ENCODE peak calls at places on chromosomes 5 and 9, in eight cellular contexts. B is CD4-positive, CD25-positive, alpha-beta regulatory T cell; W is testis; N is astrocyte of the spinal cord; K is cardiac muscle cell; I is tibial nerve; Y is neural progenitor cell; F is lower lobe of right lung. A is an unnamed sample.

GRCh38 chr9:133509179-133510083 is 15.3 kb downstream of the MYMK start:
- DNase-seq in I (no peak), B (peak), W (no peak), N (no peak), Y (peak), F (no peak), K (peak), A (no peak)

GRCh38 chr9:38380872-38381534 is 11.5 kb upstream of the ALDH1B1 start:
- DNase-seq in W (peak), Y (peak), I (no peak), K (no peak), F (no peak), N (no peak), B (no peak), A (peak)

GRCh38 chr5:32276173-32276853 is 36.4 kb downstream of the MTMR12 start:
- DNase-seq in I (no peak), W (no peak), K (peak), N (peak), Y (no peak), B (peak), F (no peak), A (no peak)

GRCh38 chr5:161064800-161065199 is 212.8 kb upstream of the ATP10B start:
- DNase-seq in K (no peak), F (no peak), Y (no peak), I (no peak), B (no peak), N (no peak), W (no peak), A (no peak)

GRCh38 chr9:106146066-106146840 is 451.9 kb downstream of the TMEM38B start:
- DNase-seq in W (no peak), K (no peak), Y (no peak), F (no peak), I (no peak), N (no peak), B (no peak), A (no peak)

GRCh38 chr5:118611332-118611945 is 376.9 kb downstream of the DTWD2 start:
- DNase-seq in W (peak), B (no peak), N (peak), K (peak), Y (peak), F (no peak), I (no peak), A (no peak)

GRCh38 chr5:59133801-59134261 is 551.0 kb downstream of the RAB3C start:
- DNase-seq in Y (no peak), N (peak), I (no peak), B (no peak), W (no peak), K (peak), F (no peak), A (no peak)

GRCh38 chr9:136100700-136101614 is 5.9 kb upstream of the NACC2 start:
- DNase-seq in B (no peak), W (no peak), F (no peak), I (no peak), K (no peak), Y (peak), N (no peak), A (no peak)

GRCh38 chr5:150512368-150512747 is 4.4 kb downstream of the NDST1 start:
- DNase-seq in K (peak), N (no peak), Y (no peak), W (no peak), F (no peak), B (no peak), I (peak), A (no peak)

GRCh38 chr9:928363-929042 is 48.0 kb upstream of the DMRT3 start:
- DNase-seq in Y (peak), I (no peak), W (no peak), F (no peak), N (no peak), K (peak), B (no peak), A (no peak)

GRCh38 chr9:21615446-21615845 is 133.3 kb upstream of the IFNE start:
- DNase-seq in I (no peak), B (no peak), F (no peak), Y (no peak), K (no peak), W (no peak), N (no peak), A (no peak)

GRCh38 chr9:112570731-112571167 is 84.1 kb downstream of the KIAA1958 start:
- DNase-seq in N (no peak), F (no peak), I (no peak), Y (no peak), B (no peak), W (peak), K (no peak), A (no peak)

GRCh38 chr5:82308997-82309670 is 31.0 kb upstream of the RPS23 start:
- DNase-seq in W (no peak), I (no peak), K (no peak), Y (no peak), B (no peak), N (no peak), F (no peak), A (no peak)

GRCh38 chr5:173395933-173396308 is 67.7 kb upstream of the STC2 start:
- DNase-seq in F (no peak), K (no peak), N (no peak), W (no peak), I (no peak), B (no peak), Y (no peak), A (no peak)

GRCh38 chr5:96934291-96934694 is 1.6 kb upstream of the LNPEP start:
- DNase-seq in B (no peak), K (no peak), F (no peak), I (no peak), W (peak), Y (peak), N (no peak), A (no peak)

GRCh38 chr9:123562844-123563346 is 206.9 kb downstream of the CRB2 start:
- DNase-seq in B (no peak), W (peak), F (no peak), N (peak), I (no peak), Y (no peak), K (peak), A (no peak)

GRCh38 chr5:95565280-95565920 is 10.5 kb downstream of the ARSK start:
- DNase-seq in Y (no peak), K (peak), N (peak), F (no peak), W (no peak), B (no peak), I (no peak), A (no peak)

GRCh38 chr5:80082731-80083114 is 47.6 kb downstream of the THBS4 start:
- DNase-seq in F (peak), Y (peak), B (peak), W (peak), N (peak), K (peak), I (peak), A (no peak)

GRCh38 chr5:168109441-168109840 is 182.0 kb upstream of the WWC1 start:
- DNase-seq in I (no peak), B (no peak), Y (no peak), W (no peak), F (no peak), N (no peak), K (no peak), A (no peak)

GRCh38 chr9:81826541-81826906 is 101.7 kb upstream of the SPATA31D4 start:
- DNase-seq in N (no peak), Y (peak), K (peak), I (peak), W (no peak), F (peak), B (no peak), A (no peak)

GRCh38 chr9:136921307-136921706 is 23.2 kb downstream of the FBXW5 start:
- DNase-seq in Y (no peak), W (no peak), F (no peak), B (no peak), K (no peak), I (no peak), N (no peak), A (no peak)

GRCh38 chr5:21802869-21803490 is 1050.2 kb downstream of the CDH12 start:
- DNase-seq in W (no peak), I (no peak), Y (peak), F (no peak), K (peak), N (peak), B (no peak), A (no peak)

GRCh38 chr9:11319477-11320060 is 706.8 kb upstream of the PTPRD start:
- DNase-seq in W (peak), B (no peak), I (no peak), K (peak), Y (peak), F (no peak), N (peak), A (no peak)

GRCh38 chr9:79471577-79472543 is 99.9 kb upstream of the TLE4 start:
- DNase-seq in N (peak), W (peak), Y (peak), I (peak), B (peak), K (peak), F (peak), A (peak)

GRCh38 chr5:7073666-7074065 is 322.3 kb upstream of the ADCY2 start:
- DNase-seq in N (no peak), Y (no peak), B (no peak), K (no peak), W (no peak), F (no peak), I (no peak), A (no peak)

DNA sequence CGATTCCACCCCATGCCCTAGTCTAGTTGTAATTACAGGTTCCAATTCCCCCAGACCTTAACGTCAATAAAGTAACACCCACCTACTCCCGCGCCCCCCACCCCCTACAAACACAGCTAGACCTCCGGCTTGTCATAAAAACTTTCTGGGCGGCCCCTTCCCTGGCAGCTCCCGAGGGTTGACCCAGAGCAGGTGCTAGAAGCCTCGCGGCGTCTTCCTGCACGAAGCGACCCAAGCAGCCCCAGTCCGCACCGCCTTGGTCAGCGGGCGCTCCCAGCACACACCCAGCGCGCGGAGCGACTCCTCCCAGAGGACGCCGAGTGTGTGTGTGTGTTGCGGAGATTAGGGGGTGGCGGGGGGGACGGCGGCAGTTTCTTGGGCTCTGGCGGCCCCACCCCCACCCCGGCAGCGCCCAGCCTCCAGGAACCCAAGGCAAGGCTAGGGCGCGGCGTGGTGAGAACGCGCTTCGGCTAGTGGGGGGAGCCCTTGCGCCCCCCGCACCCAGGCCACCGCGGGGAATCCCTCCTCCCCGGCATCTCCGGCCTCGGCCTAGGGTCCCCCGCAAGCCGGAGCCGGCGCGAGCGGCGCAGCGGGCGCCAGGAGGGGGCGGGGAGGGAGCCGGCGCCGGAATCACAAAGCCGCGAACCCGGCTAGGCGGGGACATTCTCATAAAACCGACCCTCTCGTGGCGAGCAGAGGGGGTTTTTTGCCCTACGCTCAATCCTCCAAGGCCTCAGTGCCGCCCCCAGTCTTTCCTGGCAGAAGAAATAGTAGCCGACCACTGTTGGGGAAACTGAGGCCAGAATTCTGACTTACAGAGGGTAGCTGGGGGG is 2.2 kb downstream of the PCDH1 start:
- DNase-seq in F (peak), B (no peak), N (no peak), Y (peak), K (no peak), W (peak), I (no peak), A (peak)
- H3K4me3 ChIP-seq in F (peak), B (no peak), N (no peak), Y (peak), K (peak), W (peak), I (peak), A (peak)

DNA sequence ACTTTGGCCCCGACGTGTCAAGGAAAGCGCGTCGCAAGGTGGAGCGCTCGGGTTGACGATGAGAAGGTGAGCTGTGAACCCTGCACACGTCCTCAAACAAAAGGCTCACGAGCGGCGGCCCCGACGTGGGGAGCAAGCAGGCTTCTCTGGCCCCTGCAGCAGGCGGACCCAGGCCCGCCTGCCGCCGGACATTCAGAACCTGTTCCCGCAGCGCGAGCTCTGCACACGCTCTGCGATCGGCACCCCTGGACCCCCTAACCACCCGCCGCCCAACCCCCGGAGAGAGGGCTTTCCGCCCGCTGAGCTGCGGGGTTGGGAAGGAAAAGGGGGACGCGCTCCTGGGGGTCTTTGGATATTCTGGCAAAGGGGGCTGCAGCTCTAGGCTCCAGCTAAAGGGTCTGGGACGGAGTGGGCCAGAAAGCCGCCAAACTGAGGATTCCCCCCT is 1.2 kb downstream of the FBN2 start:
- DNase-seq in Y (peak), K (peak), I (no peak), N (no peak), F (no peak), B (no peak), W (no peak), A (no peak)
- H3K4me3 ChIP-seq in Y (peak), K (peak), I (peak), N (peak), F (peak), B (no peak), W (peak), A (peak)

GRCh38 chr9:131702911-131703310 is 37.0 kb downstream of the RAPGEF1 start:
- DNase-seq in Y (no peak), F (no peak), N (no peak), B (no peak), I (no peak), K (no peak), W (no peak), A (no peak)
- H3K4me3 ChIP-seq in Y (no peak), F (no peak), N (no peak), B (no peak), I (no peak), K (no peak), W (no peak), A (no peak)

DNA sequence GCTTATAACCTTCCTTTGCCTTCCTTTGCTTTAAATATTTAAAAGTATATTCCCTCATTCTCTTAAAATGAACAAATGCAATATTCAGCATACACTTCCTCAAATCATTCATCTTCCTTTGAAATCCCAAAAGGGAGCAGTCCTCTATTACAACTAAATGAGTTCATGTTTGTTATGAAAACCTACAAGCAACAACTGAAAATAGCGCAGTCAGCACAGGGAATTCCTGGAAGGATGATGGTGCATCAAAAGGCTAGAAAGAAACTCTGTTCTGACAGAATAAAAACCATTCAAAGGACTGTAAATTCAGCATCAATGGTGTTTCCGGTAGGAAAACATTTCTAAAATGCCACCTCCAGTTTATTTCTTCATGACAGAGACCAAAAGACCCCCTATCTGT is 3.3 kb downstream of the NR6A1 start:
- DNase-seq in F (no peak), W (no peak), N (no peak), K (no peak), I (no peak), B (no peak), Y (no peak), A (no peak)
- H3K4me3 ChIP-seq in F (no peak), W (no peak), N (no peak), K (no peak), I (no peak), B (no peak), Y (peak), A (no peak)